ENCODE peak calls at places on chromosome 4, in five cellular contexts. Y is K562, X is SK-N-SH, M is H1, L is HepG2. K is an unnamed sample.

GRCh38 chr4:141177171-141177570 is 43.5 kb upstream of the ZNF330 start:
- DNase-seq in L (no peak), M (no peak), Y (no peak), X (no peak), K (no peak)

GRCh38 chr4:163165217-163166017 is 1.3 kb downstream of the NAF1 start:
- DNase-seq in X (no peak), Y (no peak), L (no peak), M (no peak), K (no peak)

GRCh38 chr4:46404961-46405360 is 15.0 kb upstream of the GABRA2 start:
- DNase-seq in L (peak), Y (no peak), X (no peak), M (peak), K (no peak)

GRCh38 chr4:139828966-139829662 is 163.5 kb downstream of the MGST2 start:
- DNase-seq in M (no peak), X (no peak), L (no peak), Y (no peak), K (no peak)

GRCh38 chr4:27702710-27703431 is 842.2 kb downstream of the STIM2 start:
- DNase-seq in Y (no peak), X (peak), M (peak), L (peak), K (no peak)

GRCh38 chr4:106162278-106162677 is 153.7 kb downstream of the TBCK start:
- DNase-seq in M (no peak), X (no peak), Y (no peak), L (no peak), K (no peak)

GRCh38 chr4:16687011-16687410 is 211.4 kb downstream of the LDB2 start:
- DNase-seq in X (no peak), Y (no peak), L (no peak), M (no peak), K (no peak)

GRCh38 chr4:54556081-54556480 is 101.7 kb upstream of the KIT start:
- DNase-seq in X (no peak), M (no peak), L (no peak), Y (no peak), K (no peak)

GRCh38 chr4:173761938-173762337 is 231.9 kb upstream of the HAND2 start:
- DNase-seq in L (no peak), Y (no peak), M (no peak), X (no peak), K (no peak)

GRCh38 chr4:104128031-104128849 is 366.5 kb downstream of the CXXC4 start:
- DNase-seq in L (no peak), X (no peak), Y (no peak), M (no peak), K (no peak)

GRCh38 chr4:54318904-54319303 is 89.8 kb downstream of the PDGFRA start:
- DNase-seq in M (no peak), L (peak), X (peak), Y (peak), K (no peak)

GRCh38 chr4:169079942-169080827 is 70.1 kb upstream of the CBR4 start:
- DNase-seq in L (peak), Y (peak), X (peak), M (no peak), K (peak)

GRCh38 chr4:28886934-28887333 is 1833.2 kb upstream of the PCDH7 start:
- DNase-seq in M (no peak), Y (no peak), X (no peak), L (no peak), K (no peak)

GRCh38 chr4:128675083-128675482 is 134.4 kb upstream of the JADE1 start:
- DNase-seq in Y (no peak), L (no peak), X (no peak), M (no peak), K (peak)

DNA sequence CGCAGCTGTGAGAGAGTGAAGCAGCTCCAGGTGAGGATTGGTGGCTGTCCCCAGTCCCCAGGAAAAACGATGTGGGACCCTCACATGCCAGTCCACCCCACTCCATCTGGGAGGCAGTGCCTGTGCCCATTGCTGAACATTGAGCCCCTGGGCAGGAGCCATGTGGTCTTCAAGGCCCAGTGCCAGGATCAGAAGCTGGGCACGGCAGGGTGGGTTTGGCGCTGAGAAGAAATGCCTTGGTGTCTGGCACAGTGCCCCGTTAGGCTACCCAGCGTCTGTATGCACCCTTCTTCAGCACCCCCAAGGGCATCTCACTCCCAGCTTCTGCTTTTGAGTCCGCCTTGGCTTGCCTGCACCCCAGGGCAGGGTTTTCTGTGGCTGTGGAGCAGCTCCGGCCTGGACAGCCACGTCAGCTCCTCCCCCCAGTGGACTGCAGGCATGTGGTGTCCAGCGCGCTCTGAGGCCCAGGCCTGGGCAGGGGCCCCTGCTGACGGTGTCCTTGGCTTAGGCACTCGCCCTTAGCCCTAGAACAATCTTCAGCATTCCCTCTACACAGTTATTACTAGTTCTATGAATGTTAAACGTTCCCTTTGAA is 28.6 kb downstream of the RGS12 start:
- DNase-seq in M (no peak), Y (no peak), L (no peak), X (peak), K (no peak)
- H3K27ac ChIP-seq in M (no peak), Y (no peak), L (no peak), X (peak), K (no peak)

DNA sequence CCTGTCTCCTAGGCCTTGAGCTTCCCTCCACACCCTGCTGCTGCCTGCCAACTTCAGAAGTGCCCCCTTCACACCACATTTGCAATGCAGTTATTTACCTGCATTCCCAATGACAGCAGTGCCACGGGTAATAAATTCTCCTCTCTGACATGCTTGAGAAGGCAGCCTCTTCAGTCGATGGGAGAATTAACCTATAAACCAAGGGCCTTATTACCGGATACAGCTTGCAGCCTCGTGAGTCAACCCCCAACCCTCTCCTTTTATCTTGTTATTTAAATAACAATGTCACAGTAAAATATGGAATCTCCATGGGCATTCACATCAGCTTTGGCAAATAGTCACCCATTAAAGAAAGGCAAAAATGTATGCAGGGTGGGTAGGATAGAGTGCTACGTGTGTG is 34.7 kb upstream of the LGI2 start:
- DNase-seq in Y (no peak), X (no peak), L (no peak), M (no peak), K (no peak)
- TF ChIP-seq USF2 in Y (no peak), X (no peak), L (no peak), M (no peak), K (no peak)

GRCh38 chr4:108877821-108878220 is 115.0 kb upstream of the ETNPPL start:
- DNase-seq in X (no peak), L (no peak), M (no peak), Y (no peak), K (no peak)

GRCh38 chr4:108878781-108879180 is 115.9 kb upstream of the ETNPPL start:
- DNase-seq in M (no peak), L (no peak), X (no peak), Y (no peak), K (no peak)

DNA sequence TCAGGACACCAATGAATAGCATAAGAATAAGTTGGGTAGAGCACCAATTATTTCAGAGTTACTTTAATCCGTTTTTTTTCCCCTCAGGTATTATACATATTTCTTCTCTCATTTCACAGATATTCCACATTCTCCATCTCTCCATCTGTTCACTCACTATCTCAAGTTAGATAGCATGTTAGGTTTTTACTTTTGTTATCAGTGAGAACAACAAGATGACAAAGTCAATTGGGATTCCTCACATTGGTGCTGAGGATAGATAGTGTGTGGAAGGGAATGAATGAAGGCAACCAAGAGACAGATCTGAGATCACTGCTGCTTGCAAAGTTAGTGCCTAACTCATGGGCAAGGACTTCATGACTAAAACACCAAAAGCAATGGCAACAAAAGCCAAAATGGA is 112.0 kb upstream of the ETNPPL start:
- DNase-seq in L (no peak), Y (no peak), X (no peak), M (no peak), K (no peak)
- TF ChIP-seq YY1 in L (no peak), Y (no peak), X (no peak), M (no peak), K (no peak)

DNA sequence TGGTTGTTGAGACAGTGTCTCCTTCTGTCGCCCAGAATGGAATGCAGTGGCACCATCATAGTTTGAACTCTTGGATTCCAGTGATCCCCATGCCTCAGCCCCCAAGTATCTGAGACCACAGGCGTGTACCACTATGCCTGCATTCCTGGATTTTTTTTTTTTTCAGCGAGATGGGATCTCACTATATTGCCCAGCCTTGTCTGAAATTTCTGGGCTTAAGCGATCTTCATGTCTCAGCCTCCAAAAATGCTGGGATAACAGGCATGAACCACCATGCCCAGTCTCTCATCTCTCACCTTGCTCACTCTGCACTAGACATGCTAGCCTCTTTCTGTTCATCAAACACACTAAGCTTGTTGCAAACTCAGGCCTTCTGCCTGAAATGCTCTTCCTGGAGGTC is 104.1 kb downstream of the UBE2K start:
- DNase-seq in L (peak), X (no peak), Y (no peak), M (no peak), K (no peak)
- H3K27ac ChIP-seq in L (no peak), X (no peak), Y (no peak), M (no peak), K (no peak)

GRCh38 chr4:107351196-107351595 is 315.1 kb upstream of the DKK2 start:
- DNase-seq in Y (no peak), M (no peak), L (no peak), X (no peak), K (no peak)

GRCh38 chr4:107349732-107350131 is 313.6 kb upstream of the DKK2 start:
- DNase-seq in L (no peak), M (no peak), X (no peak), Y (no peak), K (no peak)

GRCh38 chr4:107348188-107348872 is 312.2 kb upstream of the DKK2 start:
- DNase-seq in L (no peak), M (no peak), X (no peak), Y (no peak), K (no peak)

GRCh38 chr4:107349266-107349665 is 313.2 kb upstream of the DKK2 start:
- DNase-seq in Y (no peak), L (no peak), M (no peak), X (peak), K (no peak)
- TF ChIP-seq USF2 in Y (no peak), L (no peak), M (no peak), X (no peak), K (no peak)

K was measured in GM12878.